ENCODE peak calls at places on chromosomes 16 and 17, in five cellular contexts. U is GM23248; F is CD4-positive, CD25-positive, alpha-beta regulatory T cell; V is sigmoid colon; J is tibial nerve. E is an unnamed sample.

GRCh38 chr16:84088695-84089395 is 27.9 kb downstream of the MBTPS1 start:
- DNase-seq in V (no peak), U (peak), F (peak), J (no peak), E (no peak)

GRCh38 chr16:62755938-62756337 is 719.7 kb upstream of the CDH8 start:
- DNase-seq in V (no peak), F (no peak), J (no peak), U (no peak), E (no peak)

GRCh38 chr16:86834451-86835035 is 256.2 kb downstream of the FOXL1 start:
- DNase-seq in V (peak), F (no peak), U (peak), J (no peak), E (no peak)

GRCh38 chr17:32160526-32160925 is 18.2 kb downstream of the RHOT1 start:
- DNase-seq in J (no peak), F (no peak), U (no peak), V (no peak), E (no peak)

GRCh38 chr17:69417545-69418483 is 3.3 kb downstream of the MAP2K6 start:
- DNase-seq in U (no peak), V (no peak), F (no peak), J (no peak), E (no peak)

GRCh38 chr16:88355389-88356123 is 27.2 kb upstream of the ZNF469 start:
- DNase-seq in V (peak), J (no peak), F (no peak), U (no peak), E (no peak)

GRCh38 chr16:88459366-88460055 is 6.4 kb downstream of the ZFPM1 start:
- DNase-seq in J (no peak), U (no peak), V (no peak), F (no peak), E (no peak)

GRCh38 chr16:27789150-27789549 is 239.2 kb downstream of the KATNIP start:
- DNase-seq in V (no peak), U (no peak), F (no peak), J (no peak), E (no peak)

GRCh38 chr17:75191584-75191983 is 8.8 kb upstream of the SUMO2 start:
- DNase-seq in U (peak), J (no peak), F (no peak), V (no peak), E (no peak)

GRCh38 chr16:22098538-22099255 is 6.4 kb downstream of the VWA3A start:
- DNase-seq in F (peak), V (no peak), U (peak), J (no peak), E (no peak)

GRCh38 chr16:75108792-75109731 is 7.5 kb downstream of the LDHD start:
- DNase-seq in J (peak), F (peak), V (peak), U (peak), E (peak)

GRCh38 chr17:27319536-27320221 is 25.8 kb downstream of the WSB1 start:
- DNase-seq in V (peak), F (no peak), J (peak), U (peak), E (peak)

GRCh38 chr16:78742501-78743283 is 643.2 kb downstream of the WWOX start:
- DNase-seq in F (peak), J (no peak), V (no peak), U (no peak), E (no peak)

GRCh38 chr16:55263271-55264250 is 60.4 kb upstream of the IRX6 start:
- DNase-seq in V (no peak), F (no peak), J (no peak), U (no peak), E (no peak)

GRCh38 chr16:86747761-86748160 is 169.4 kb downstream of the FOXL1 start:
- DNase-seq in F (no peak), J (no peak), V (peak), U (no peak), E (no peak)

GRCh38 chr17:16568541-16569357 is at the start of gene ZNF287:
- DNase-seq in U (peak), J (peak), F (peak), V (peak), E (peak)

GRCh38 chr17:33234930-33235685 is 58.0 kb downstream of the ASIC2 start:
- DNase-seq in J (peak), F (no peak), U (peak), V (peak), E (peak)

GRCh38 chr17:14121952-14122351 is 52.6 kb downstream of the COX10 start:
- DNase-seq in F (no peak), V (no peak), J (no peak), U (no peak), E (no peak)

GRCh38 chr17:72657467-72658317 is 434.8 kb downstream of the SLC39A11 start:
- DNase-seq in F (no peak), U (peak), J (no peak), V (no peak), E (no peak)

GRCh38 chr17:5422505-5422904 is 2.5 kb downstream of the RPAIN start:
- DNase-seq in J (no peak), F (no peak), V (no peak), U (peak), E (no peak)

GRCh38 chr17:632551-632950 is 82.1 kb downstream of the VPS53 start:
- DNase-seq in U (no peak), J (no peak), V (no peak), F (no peak), E (no peak)

GRCh38 chr17:39219647-39220154 is 6.0 kb downstream of the STAC2 start:
- DNase-seq in U (no peak), F (no peak), J (no peak), V (no peak), E (peak)

GRCh38 chr17:78674156-78674555 is 97.0 kb upstream of the DNAH17 start:
- DNase-seq in J (no peak), F (no peak), U (no peak), V (no peak), E (no peak)

GRCh38 chr16:1059310-1059709 is 13.2 kb upstream of the SSTR5 start:
- DNase-seq in J (no peak), U (no peak), V (no peak), F (no peak), E (no peak)

GRCh38 chr17:44039829-44040635 is 25.3 kb upstream of the TMEM101 start:
- DNase-seq in J (no peak), V (no peak), U (peak), F (no peak), E (no peak)

GRCh38 chr16:180101-180920 is at the start of gene HBQ1:
- DNase-seq in J (no peak), U (peak), F (no peak), V (no peak), E (no peak)

GRCh38 chr17:79041041-79041570 is 17.1 kb downstream of the C1QTNF1 start:
- DNase-seq in U (no peak), J (no peak), V (peak), F (no peak), E (no peak)

GRCh38 chr17:58513391-58513912 is 986 bp downstream of the MTMR4 start:
- DNase-seq in F (no peak), J (no peak), V (peak), U (no peak), E (no peak)

GRCh38 chr16:30518552-30518951 is 7.8 kb downstream of the ZNF768 start:
- DNase-seq in F (no peak), V (no peak), J (no peak), U (no peak), E (no peak)

GRCh38 chr17:14101976-14102375 is 32.7 kb downstream of the COX10 start:
- DNase-seq in U (no peak), J (no peak), V (no peak), F (no peak), E (no peak)

GRCh38 chr16:3589991-3590701 is 12.9 kb upstream of the NLRC3 start:
- DNase-seq in V (no peak), J (no peak), F (no peak), U (no peak), E (no peak)

GRCh38 chr17:75153854-75154194 is 488 bp downstream of the JPT1 start:
- DNase-seq in U (peak), V (no peak), J (no peak), F (no peak), E (no peak)

GRCh38 chr17:75047398-75048098 is 523 bp downstream of the KCTD2 start:
- DNase-seq in U (peak), J (peak), F (no peak), V (peak), E (no peak)

GRCh38 chr16:74309789-74310781 is 13.5 kb downstream of the PSMD7 start:
- DNase-seq in V (no peak), J (peak), F (peak), U (peak), E (no peak)

GRCh38 chr17:64128787-64129514 is 993 bp downstream of the ERN1 start:
- DNase-seq in J (peak), F (no peak), U (peak), V (peak), E (no peak)

GRCh38 chr17:48024149-48025039 is 13.2 kb downstream of the COPZ2 start:
- DNase-seq in F (peak), J (peak), V (peak), U (peak), E (peak)

DNA sequence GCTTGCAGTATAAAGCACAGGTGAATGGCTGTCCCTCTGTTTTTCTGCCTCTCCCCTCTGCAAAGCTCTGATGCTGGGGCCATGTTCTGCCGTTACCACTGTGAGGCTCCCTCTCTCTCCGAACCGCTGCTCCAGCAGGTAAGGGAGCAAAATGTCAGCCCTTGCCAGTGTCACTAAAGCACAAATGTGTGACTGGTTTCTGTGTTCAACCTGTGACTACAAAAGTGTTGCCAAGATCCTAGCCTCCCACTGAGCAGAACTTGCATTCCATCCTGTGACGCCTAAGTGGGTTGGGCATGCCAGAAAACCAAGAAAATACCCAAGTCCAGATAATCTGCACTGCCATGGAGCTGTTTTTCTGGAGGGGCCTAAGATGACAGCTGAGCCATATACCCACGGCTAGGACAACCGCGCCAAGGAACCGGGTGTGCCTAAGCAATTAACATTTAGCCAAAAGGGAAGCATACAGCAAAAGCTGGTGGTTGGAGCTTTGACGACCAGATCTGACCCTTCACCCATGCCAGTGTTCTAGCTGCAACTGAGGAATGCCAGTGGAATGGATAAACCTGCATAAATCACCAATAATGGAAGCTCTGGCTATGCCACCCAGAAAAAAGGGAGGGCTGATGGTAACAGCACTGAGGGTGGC is 35.0 kb downstream of the PSME3IP1 start:
- DNase-seq in V (peak), F (no peak), J (no peak), U (no peak), E (no peak)
- H3K27ac ChIP-seq in V (no peak), F (no peak), J (no peak), U (no peak), E (peak)

GRCh38 chr17:41666708-41667279 is 21.9 kb upstream of the EIF1 start:
- DNase-seq in F (peak), V (peak), U (peak), J (peak), E (peak)
- H3K27ac ChIP-seq in F (peak), V (peak), U (peak), J (peak), E (no peak)

GRCh38 chr17:2207815-2208515 is 95.6 kb downstream of the SMG6 start:
- DNase-seq in U (no peak), J (no peak), V (no peak), F (no peak), E (no peak)
- H3K27ac ChIP-seq in U (no peak), J (peak), V (peak), F (no peak), E (no peak)

DNA sequence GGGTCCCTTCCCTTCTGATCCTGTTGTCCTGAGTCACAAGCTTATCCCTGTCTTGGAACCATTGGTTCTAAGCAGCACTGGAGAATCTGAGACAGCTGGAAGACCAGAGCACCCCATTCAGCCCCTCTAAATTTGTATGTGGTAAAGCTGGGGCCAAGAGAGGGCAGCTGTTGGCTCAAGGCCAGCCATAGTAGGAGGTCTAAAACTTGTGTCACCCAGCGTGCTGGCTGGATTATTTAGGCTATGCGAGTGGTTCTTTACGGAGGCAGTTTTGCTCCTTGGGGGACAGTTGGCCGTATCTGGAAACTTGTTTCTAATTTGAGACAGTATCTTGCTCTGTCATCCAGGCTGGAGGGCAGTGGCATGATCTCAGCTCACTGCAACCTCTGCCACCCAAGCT is 69.6 kb upstream of the GSE1 start:
- DNase-seq in V (no peak), F (no peak), J (no peak), U (no peak), E (no peak)
- H3K27ac ChIP-seq in V (no peak), F (no peak), J (peak), U (no peak), E (no peak)

GRCh38 chr17:81904600-81905423 is 2.8 kb downstream of the NPB start:
- DNase-seq in F (no peak), U (no peak), J (no peak), V (no peak), E (no peak)

GRCh38 chr17:81906476-81907218 is 4.6 kb downstream of the PCYT2 start:
- DNase-seq in U (no peak), J (no peak), F (no peak), V (no peak), E (no peak)

GRCh38 chr17:81907219-81908145 is 3.7 kb downstream of the PCYT2 start:
- DNase-seq in J (no peak), V (no peak), U (no peak), F (no peak), E (no peak)

GRCh38 chr17:81905424-81905875 is 3.4 kb downstream of the NPB start:
- DNase-seq in V (no peak), U (no peak), J (no peak), F (no peak), E (no peak)

GRCh38 chr17:81905993-81906392 is 4.0 kb downstream of the NPB start:
- DNase-seq in U (no peak), V (no peak), F (no peak), J (no peak), E (no peak)
- H3K27ac ChIP-seq in U (no peak), V (no peak), F (no peak), J (no peak), E (no peak)

DNA sequence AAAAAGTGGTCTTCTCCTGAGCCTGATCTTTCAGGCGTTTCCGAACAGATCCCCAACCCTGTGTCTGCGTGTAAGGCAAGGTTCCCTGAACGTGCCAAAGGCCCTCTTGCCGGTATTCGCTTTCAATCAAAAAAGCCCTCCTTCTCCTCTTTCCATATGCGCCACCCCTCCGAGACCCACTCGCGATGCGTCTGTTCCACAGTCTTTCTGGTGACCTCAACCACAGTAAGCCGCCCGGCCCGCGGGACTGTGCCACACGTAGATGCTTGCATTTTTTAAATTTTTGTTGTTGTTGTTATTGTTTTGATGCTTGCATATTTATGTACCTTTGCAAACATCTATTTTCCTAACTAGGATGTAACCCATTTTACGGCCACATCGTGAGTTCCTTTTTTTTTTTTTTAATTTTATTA is 607 bp upstream of the PRPSAP1 start:
- DNase-seq in F (no peak), J (no peak), U (no peak), V (no peak), E (no peak)
- H3K27ac ChIP-seq in F (peak), J (peak), U (peak), V (peak), E (no peak)

DNA sequence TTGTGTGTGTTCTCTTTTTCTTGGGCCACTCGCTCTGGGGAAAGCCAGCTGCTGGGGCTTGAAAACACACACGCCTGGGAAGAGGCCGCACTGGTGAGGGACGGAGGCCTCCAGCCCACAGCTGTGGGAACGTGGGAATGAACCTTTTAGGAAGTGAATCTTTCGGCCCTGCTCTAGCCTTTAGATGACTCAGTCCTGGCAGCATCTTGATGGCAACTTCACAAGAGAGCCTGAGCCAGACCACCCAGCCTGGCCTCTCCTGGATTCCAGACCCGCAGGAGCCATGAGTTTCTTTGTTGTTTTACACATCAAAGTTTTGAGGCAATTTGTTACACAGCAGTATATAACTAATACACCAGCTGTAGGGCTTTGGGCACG is 2.2 kb upstream of the PDPK1 start:
- DNase-seq in J (no peak), U (peak), F (no peak), V (peak), E (no peak)
- H3K27ac ChIP-seq in J (peak), U (peak), F (no peak), V (peak), E (no peak)